ENCODE peak calls at places on chromosome 2, in nine cellular contexts. E is mesenteric fat pad; T is activated CD8-positive, alpha-beta memory T cell treated with anti-CD3 and anti-CD28 coated beads for 24 hours; I is stimulated activated CD8-positive, alpha-beta memory T cell treated with anti-CD3 and anti-CD28 coated beads, Interleukin-2, amount 100 ng/mL, for 1 hour; O is bronchial epithelial cell; W is D341Med; F is posterior cingulate gyrus; N is K562; P is astrocyte of the cerebellum. R is an unnamed sample.

GRCh38 chr2:107730898-107731297 is 95.8 kb upstream of the RGPD4 start:
- DNase-seq in E (no peak), T (no peak), I (no peak), O (peak), W (no peak), F (no peak), N (no peak), P (no peak), R (no peak)

GRCh38 chr2:8567469-8568108 is 114.3 kb upstream of the ID2 start:
- DNase-seq in E (no peak), T (no peak), I (no peak), O (no peak), W (no peak), F (no peak), N (no peak), P (no peak), R (no peak)

GRCh38 chr2:45432406-45432805 is 178.7 kb downstream of the SRBD1 start:
- DNase-seq in E (no peak), T (no peak), I (no peak), O (peak), W (no peak), F (no peak), N (no peak), P (no peak), R (no peak)

GRCh38 chr2:218230882-218231281 is 13.9 kb downstream of the ARPC2 start:
- DNase-seq in E (no peak), T (no peak), I (no peak), O (no peak), W (peak), F (no peak), N (peak), P (no peak), R (no peak)

GRCh38 chr2:194706179-194706578 is 950.8 kb upstream of the SLC39A10 start:
- DNase-seq in E (no peak), T (no peak), I (no peak), O (peak), W (no peak), F (no peak), N (no peak), P (peak), R (no peak)

GRCh38 chr2:19973471-19973870 is 16.4 kb downstream of the WDR35 start:
- DNase-seq in E (no peak), T (no peak), I (no peak), O (no peak), W (no peak), F (no peak), N (no peak), P (no peak), R (no peak)

GRCh38 chr2:239058746-239059145 is 210.9 kb downstream of the TWIST2 start:
- DNase-seq in E (no peak), T (no peak), I (no peak), O (no peak), W (no peak), F (no peak), N (no peak), P (no peak), R (no peak)

GRCh38 chr2:125710561-125710960 is 945.4 kb upstream of the GYPC start:
- DNase-seq in E (no peak), T (no peak), I (no peak), O (no peak), W (no peak), F (no peak), N (no peak), P (no peak), R (no peak)

GRCh38 chr2:123747316-123747715 is 277.8 kb upstream of the CNTNAP5 start:
- DNase-seq in E (no peak), T (no peak), I (no peak), O (peak), W (no peak), F (no peak), N (no peak), P (no peak), R (no peak)

GRCh38 chr2:230717595-230717994 is 5.0 kb downstream of the CAB39 start:
- DNase-seq in E (no peak), T (no peak), I (no peak), O (no peak), W (no peak), F (no peak), N (no peak), P (no peak), R (no peak)

GRCh38 chr2:72144746-72145657 is 2.7 kb downstream of the CYP26B1 start:
- DNase-seq in E (peak), T (peak), I (no peak), O (no peak), W (peak), F (peak), N (no peak), P (no peak), R (peak)

GRCh38 chr2:223941579-223942277 is 3.4 kb downstream of the WDFY1 start:
- DNase-seq in E (no peak), T (peak), I (no peak), O (peak), W (no peak), F (no peak), N (no peak), P (peak), R (no peak)

GRCh38 chr2:201118121-201118956 is 2.4 kb downstream of the CFLAR start:
- DNase-seq in E (peak), T (peak), I (peak), O (peak), W (peak), F (peak), N (peak), P (peak), R (peak)

GRCh38 chr2:11577101-11577883 is 43.4 kb downstream of the GREB1 start:
- DNase-seq in E (no peak), T (no peak), I (no peak), O (no peak), W (no peak), F (peak), N (no peak), P (no peak), R (no peak)

GRCh38 chr2:127143851-127144782 is 37.2 kb upstream of the BIN1 start:
- DNase-seq in E (peak), T (peak), I (no peak), O (peak), W (no peak), F (peak), N (no peak), P (no peak), R (peak)

GRCh38 chr2:8622199-8622911 is 59.5 kb upstream of the ID2 start:
- DNase-seq in E (peak), T (no peak), I (no peak), O (no peak), W (no peak), F (no peak), N (no peak), P (no peak), R (no peak)

GRCh38 chr2:240195316-240195861 is 54.9 kb upstream of the OTOS start:
- DNase-seq in E (peak), T (no peak), I (no peak), O (no peak), W (no peak), F (peak), N (no peak), P (no peak), R (no peak)

GRCh38 chr2:69940691-69941090 is 20.7 kb downstream of the ASPRV1 start:
- DNase-seq in E (no peak), T (no peak), I (no peak), O (no peak), W (no peak), F (no peak), N (no peak), P (no peak), R (no peak)

GRCh38 chr2:108388045-108388444 is 10.3 kb downstream of the SULT1C4 start:
- DNase-seq in E (no peak), T (no peak), I (no peak), O (no peak), W (no peak), F (no peak), N (no peak), P (no peak), R (no peak)

GRCh38 chr2:111155610-111156009 is 34.9 kb downstream of the BCL2L11 start:
- DNase-seq in E (no peak), T (no peak), I (no peak), O (peak), W (no peak), F (no peak), N (no peak), P (no peak), R (no peak)

GRCh38 chr2:48065971-48066370 is 159.7 kb upstream of the FBXO11 start:
- DNase-seq in E (no peak), T (no peak), I (no peak), O (no peak), W (no peak), F (no peak), N (no peak), P (no peak), R (no peak)

GRCh38 chr2:85175369-85176299 is 42.4 kb downstream of the TCF7L1 start:
- DNase-seq in E (no peak), T (no peak), I (no peak), O (peak), W (no peak), F (no peak), N (no peak), P (peak), R (no peak)

GRCh38 chr2:156455366-156455975 is 19.3 kb downstream of the GPD2 start:
- DNase-seq in E (no peak), T (no peak), I (no peak), O (peak), W (no peak), F (no peak), N (no peak), P (no peak), R (no peak)

GRCh38 chr2:173221081-173221695 is 133.5 kb upstream of the CDCA7 start:
- DNase-seq in E (no peak), T (no peak), I (no peak), O (no peak), W (no peak), F (no peak), N (no peak), P (no peak), R (no peak)

GRCh38 chr2:15311926-15312325 is 249.2 kb downstream of the NBAS start:
- DNase-seq in E (no peak), T (no peak), I (no peak), O (no peak), W (no peak), F (no peak), N (no peak), P (no peak), R (no peak)

GRCh38 chr2:25685030-25685429 is 11.7 kb upstream of the DTNB start:
- DNase-seq in E (no peak), T (no peak), I (no peak), O (no peak), W (no peak), F (no peak), N (no peak), P (no peak), R (peak)

GRCh38 chr2:42922293-42922692 is 129.9 kb upstream of the HAAO start:
- DNase-seq in E (no peak), T (no peak), I (no peak), O (no peak), W (no peak), F (no peak), N (no peak), P (no peak), R (no peak)

GRCh38 chr2:110170102-110170501 is 34.7 kb downstream of the NPHP1 start:
- DNase-seq in E (no peak), T (no peak), I (no peak), O (no peak), W (no peak), F (no peak), N (no peak), P (no peak), R (no peak)

GRCh38 chr2:85053802-85054201 is 79.4 kb upstream of the TCF7L1 start:
- DNase-seq in E (no peak), T (no peak), I (no peak), O (peak), W (no peak), F (no peak), N (peak), P (no peak), R (no peak)

GRCh38 chr2:173584676-173585453 is 230.2 kb downstream of the CDCA7 start:
- DNase-seq in E (no peak), T (no peak), I (no peak), O (peak), W (no peak), F (no peak), N (peak), P (peak), R (no peak)

GRCh38 chr2:45691152-45691551 is 39.7 kb downstream of the PRKCE start:
- DNase-seq in E (no peak), T (no peak), I (no peak), O (no peak), W (no peak), F (peak), N (no peak), P (no peak), R (peak)

GRCh38 chr2:163774862-163775261 is 39.1 kb upstream of the FIGN start:
- DNase-seq in E (no peak), T (no peak), I (no peak), O (peak), W (no peak), F (no peak), N (no peak), P (peak), R (no peak)

GRCh38 chr2:210445116-210445707 is 31.3 kb downstream of the LANCL1 start:
- DNase-seq in E (no peak), T (no peak), I (no peak), O (peak), W (peak), F (no peak), N (peak), P (peak), R (peak)

GRCh38 chr2:183998041-183998796 is 600.1 kb upstream of the ZNF804A start:
- DNase-seq in E (no peak), T (no peak), I (no peak), O (no peak), W (no peak), F (no peak), N (no peak), P (no peak), R (peak)